ENCODE peak calls at places on chromosome 13, in four cellular contexts. J is psoas muscle, O is RWPE1, B is brain microvascular endothelial cell. D is an unnamed sample.

GRCh38 chr13:95128045-95128643 is 173.1 kb downstream of the ABCC4 start:
- DNase-seq in J (no peak), O (peak), B (no peak), D (no peak)

GRCh38 chr13:100630564-100630963 is 42.0 kb upstream of the GGACT start:
- DNase-seq in J (no peak), O (no peak), B (no peak), D (no peak)

GRCh38 chr13:60922526-60923231 is 493.0 kb downstream of the PCDH20 start:
- DNase-seq in J (no peak), O (no peak), B (no peak), D (no peak)

GRCh38 chr13:36820222-36820621 is 1.2 kb downstream of the RFXAP start:
- DNase-seq in J (no peak), O (no peak), B (no peak), D (no peak)

GRCh38 chr13:84810781-84811180 is 928.5 kb upstream of the SLITRK1 start:
- DNase-seq in J (no peak), O (no peak), B (no peak), D (no peak)

GRCh38 chr13:35923347-35923746 is 207.8 kb downstream of the DCLK1 start:
- DNase-seq in J (no peak), O (peak), B (peak), D (no peak)

GRCh38 chr13:110812111-110812868 is 98.8 kb downstream of the ING1 start:
- DNase-seq in J (no peak), O (no peak), B (no peak), D (no peak)

GRCh38 chr13:20326276-20326675 is 94.2 kb upstream of the GJB6 start:
- DNase-seq in J (no peak), O (no peak), B (no peak), D (no peak)

GRCh38 chr13:63112799-63113395 is 1697.2 kb upstream of the PCDH20 start:
- DNase-seq in J (no peak), O (no peak), B (no peak), D (no peak)

GRCh38 chr13:79237981-79238380 is 168.1 kb downstream of the RBM26 start:
- DNase-seq in J (no peak), O (no peak), B (no peak), D (no peak)

GRCh38 chr13:64912141-64912540 is 2318.0 kb downstream of the PCDH9 start:
- DNase-seq in J (no peak), O (peak), B (peak), D (peak)

GRCh38 chr13:32136061-32136460 is 104.5 kb downstream of the FRY start:
- DNase-seq in J (no peak), O (no peak), B (no peak), D (no peak)

GRCh38 chr13:100514788-100515409 is 73.7 kb downstream of the GGACT start:
- DNase-seq in J (peak), O (peak), B (peak), D (no peak)

GRCh38 chr13:78410847-78411246 is 192.5 kb downstream of the POU4F1 start:
- DNase-seq in J (no peak), O (no peak), B (no peak), D (no peak)

GRCh38 chr13:42968906-42969305 is 23.1 kb downstream of the EPSTI1 start:
- DNase-seq in J (no peak), O (no peak), B (no peak), D (peak)

GRCh38 chr13:85541476-85541875 is 257.7 kb downstream of the SLITRK6 start:
- DNase-seq in J (no peak), O (no peak), B (no peak), D (no peak)

GRCh38 chr13:78674638-78675037 is 15.7 kb upstream of the OBI1 start:
- DNase-seq in J (no peak), O (no peak), B (no peak), D (no peak)

GRCh38 chr13:90868321-90868920 is 479.1 kb upstream of the MIR17HG start:
- DNase-seq in J (no peak), O (peak), B (peak), D (no peak)

GRCh38 chr13:35531551-35531950 is 55.1 kb upstream of the MAB21L1 start:
- DNase-seq in J (no peak), O (no peak), B (no peak), D (no peak)

GRCh38 chr13:35855531-35856019 is 275.6 kb downstream of the DCLK1 start:
- DNase-seq in J (no peak), O (peak), B (no peak), D (peak)

GRCh38 chr13:27171244-27171829 is at the start of gene USP12:
- DNase-seq in J (no peak), O (no peak), B (no peak), D (no peak)

GRCh38 chr13:41809962-41810361 is 150.9 kb downstream of the VWA8 start:
- DNase-seq in J (no peak), O (no peak), B (no peak), D (no peak)

GRCh38 chr13:93450226-93450625 is 223.6 kb downstream of the GPC6 start:
- DNase-seq in J (no peak), O (no peak), B (no peak), D (peak)

GRCh38 chr13:79966502-79966901 is 374.4 kb downstream of the SPRY2 start:
- DNase-seq in J (no peak), O (no peak), B (no peak), D (no peak)

GRCh38 chr13:100203696-100204367 is 114.9 kb downstream of the PCCA start:
- DNase-seq in J (no peak), O (peak), B (peak), D (no peak)

GRCh38 chr13:82678052-82678451 is 1204.2 kb downstream of the SLITRK1 start:
- DNase-seq in J (no peak), O (no peak), B (no peak), D (no peak)

GRCh38 chr13:46905249-46905648 is 8.4 kb upstream of the HTR2A start:
- DNase-seq in J (no peak), O (no peak), B (no peak), D (no peak)

GRCh38 chr13:72763411-72763810 is 18.3 kb downstream of the DIS3 start:
- DNase-seq in J (no peak), O (no peak), B (no peak), D (no peak)

GRCh38 chr13:66915596-66916185 is 314.4 kb downstream of the PCDH9 start:
- DNase-seq in J (no peak), O (peak), B (peak), D (no peak)

GRCh38 chr13:98143157-98143553 is 261 bp downstream of the FARP1 start:
- DNase-seq in J (peak), O (no peak), B (no peak), D (no peak)

GRCh38 chr13:108214511-108215383 is 589 bp downstream of the LIG4 start:
- DNase-seq in J (peak), O (peak), B (no peak), D (no peak)

GRCh38 chr13:30443957-30444404 is 21.7 kb downstream of the UBE2L5 start:
- DNase-seq in J (no peak), O (no peak), B (no peak), D (no peak)
- H3K27ac ChIP-seq in J (no peak), O (no peak), B (no peak), D (no peak)

GRCh38 chr13:24074687-24075086 is 85.8 kb upstream of the SPATA13 start:
- DNase-seq in J (no peak), O (no peak), B (no peak), D (no peak)

GRCh38 chr13:24076636-24077035 is 83.9 kb upstream of the SPATA13 start:
- DNase-seq in J (no peak), O (no peak), B (no peak), D (no peak)

GRCh38 chr13:24076124-24076523 is 84.4 kb upstream of the SPATA13 start:
- DNase-seq in J (no peak), O (no peak), B (no peak), D (no peak)

GRCh38 chr13:24073657-24074056 is 86.9 kb upstream of the SPATA13 start:
- DNase-seq in J (no peak), O (no peak), B (no peak), D (no peak)

GRCh38 chr13:24075137-24075975 is 85.2 kb upstream of the SPATA13 start:
- DNase-seq in J (no peak), O (no peak), B (no peak), D (no peak)
- H3K27ac ChIP-seq in J (no peak), O (no peak), B (no peak), D (peak)

GRCh38 chr13:104008075-104008474 is 941.9 kb upstream of the SLC10A2 start:
- DNase-seq in J (no peak), O (no peak), B (no peak), D (no peak)

GRCh38 chr13:104014803-104015645 is 948.8 kb upstream of the SLC10A2 start:
- DNase-seq in J (no peak), O (no peak), B (peak), D (no peak)

GRCh38 chr13:104015646-104016396 is 949.6 kb upstream of the SLC10A2 start:
- DNase-seq in J (no peak), O (no peak), B (peak), D (no peak)

GRCh38 chr13:104008571-104009435 is 942.6 kb upstream of the SLC10A2 start:
- DNase-seq in J (no peak), O (no peak), B (peak), D (peak)

DNA sequence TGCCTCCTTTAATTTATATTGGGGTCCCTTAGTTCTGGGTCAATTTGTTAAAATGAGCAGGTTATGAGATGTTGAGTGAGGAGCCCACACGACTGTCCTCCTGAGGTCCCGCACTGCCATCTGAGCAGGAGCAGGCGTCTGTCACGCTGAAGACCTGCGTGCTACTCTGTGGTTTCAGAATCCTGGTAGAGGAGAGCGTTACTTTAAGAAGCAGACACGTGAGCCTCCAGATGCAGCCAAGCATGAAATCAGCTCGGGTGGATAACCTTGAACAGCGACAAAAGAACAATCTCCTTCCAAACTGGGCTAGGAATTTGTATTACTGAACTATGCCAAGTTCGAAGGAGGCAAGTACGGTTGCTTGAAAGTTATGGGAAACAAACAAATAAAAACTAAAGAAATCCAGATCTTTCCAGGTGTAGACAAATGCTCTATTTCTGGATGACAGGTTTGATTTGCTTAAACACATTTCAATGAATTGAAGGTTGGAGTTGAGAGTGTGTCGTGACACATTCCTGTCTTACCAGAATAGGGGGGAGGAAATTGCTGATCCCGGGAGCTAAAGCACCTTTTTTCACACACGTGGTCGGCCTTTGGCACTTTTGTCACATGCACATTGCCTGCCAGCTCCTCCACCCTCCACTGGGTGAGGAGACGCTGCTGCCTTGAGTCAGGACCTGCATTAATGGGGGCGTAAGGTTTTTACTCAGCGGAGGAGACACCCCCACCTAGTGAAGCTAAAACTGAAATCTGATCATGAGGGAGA is 945.5 kb upstream of the SLC10A2 start:
- DNase-seq in J (peak), O (no peak), B (no peak), D (no peak)
- H3K27ac ChIP-seq in J (peak), O (no peak), B (no peak), D (no peak)

GRCh38 chr13:114282143-114282685 is 813 bp downstream of the UPF3A start:
- DNase-seq in J (peak), O (peak), B (peak), D (no peak)

GRCh38 chr13:114279770-114280169 is 1.6 kb upstream of the UPF3A start:
- DNase-seq in J (no peak), O (no peak), B (no peak), D (no peak)

GRCh38 chr13:114281351-114282142 is at the start of gene UPF3A:
- DNase-seq in J (peak), O (peak), B (peak), D (peak)

GRCh38 chr13:114275309-114275708 is 6.1 kb upstream of the UPF3A start:
- DNase-seq in J (no peak), O (no peak), B (no peak), D (no peak)

GRCh38 chr13:114279146-114279545 is 2.3 kb upstream of the UPF3A start:
- DNase-seq in J (no peak), O (no peak), B (no peak), D (no peak)
- H3K27ac ChIP-seq in J (no peak), O (no peak), B (no peak), D (peak)

GRCh38 chr13:49586717-49587116 is 1.4 kb upstream of the RCBTB1 start:
- DNase-seq in J (no peak), O (no peak), B (no peak), D (no peak)
- H3K27ac ChIP-seq in J (no peak), O (no peak), B (peak), D (peak)

GRCh38 chr13:109784590-109785140 is 1.7 kb downstream of the IRS2 start:
- DNase-seq in J (peak), O (no peak), B (peak), D (no peak)
- H3K27ac ChIP-seq in J (peak), O (peak), B (no peak), D (peak)

DNA sequence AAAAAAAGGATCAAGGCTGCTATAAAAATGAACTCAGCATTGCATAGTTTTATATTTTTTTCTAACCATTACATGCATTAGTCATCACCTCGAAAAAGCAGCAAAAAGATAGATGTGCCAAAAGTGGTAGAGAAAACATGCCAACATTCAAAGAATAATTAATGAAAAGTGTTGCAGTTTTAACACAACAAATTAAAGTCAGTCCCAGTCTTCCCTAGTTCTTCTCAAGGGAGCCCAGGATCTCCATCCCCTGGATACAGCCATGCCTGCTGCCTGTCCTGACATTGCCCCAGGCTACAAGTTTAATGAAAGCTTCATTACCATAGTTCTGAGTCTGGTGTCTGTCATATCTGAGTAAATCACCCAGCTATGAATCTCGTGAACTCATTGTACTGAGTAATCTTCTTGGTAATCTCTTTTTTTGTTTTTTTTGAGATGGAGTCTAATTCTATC is 116.6 kb upstream of the KLF12 start:
- DNase-seq in J (no peak), O (peak), B (peak), D (peak)
- H3K27ac ChIP-seq in J (no peak), O (no peak), B (peak), D (peak)

GRCh38 chr13:50829226-50829625 is 14.3 kb downstream of the DLEU7 start:
- DNase-seq in J (no peak), O (peak), B (no peak), D (no peak)
- H3K27ac ChIP-seq in J (no peak), O (no peak), B (no peak), D (no peak)

GRCh38 chr13:44747179-44747578 is 171.0 kb upstream of the TSC22D1 start:
- DNase-seq in J (peak), O (no peak), B (no peak), D (no peak)
- H3K27ac ChIP-seq in J (peak), O (no peak), B (no peak), D (peak)

GRCh38 chr13:74825949-74826246 is 656.1 kb downstream of the TBC1D4 start:
- DNase-seq in J (no peak), O (no peak), B (no peak), D (no peak)
- H3K27ac ChIP-seq in J (no peak), O (no peak), B (no peak), D (peak)